ENCODE peak calls at places on chromosomes 11 and 22, in six cellular contexts. One of them, this sample, is unnamed. For H3K4me1, the result is how much of the 10 kb centered on the place peaks cover.

GRCh38 chr11:113675565-113675964 is 30.5 kb downstream of the TMPRSS5 start:
- DNase-seq in IMR-90: no peak
- DNase-seq in body of pancreas: no peak
- DNase-seq in stomach: no peak
- DNase-seq in HCT116: no peak
- DNase-seq in transverse colon: no peak
- DNase-seq in this sample: no peak

GRCh38 chr22:48268771-48269552 is 1506.5 kb downstream of the TBC1D22A start:
- DNase-seq in HCT116: no peak
- DNase-seq in stomach: no peak
- DNase-seq in transverse colon: no peak
- DNase-seq in IMR-90: no peak
- DNase-seq in body of pancreas: no peak
- DNase-seq in this sample: no peak

GRCh38 chr11:12705874-12706273 is 31.7 kb downstream of the TEAD1 start:
- DNase-seq in stomach: no peak
- DNase-seq in transverse colon: no peak
- DNase-seq in HCT116: no peak
- DNase-seq in body of pancreas: no peak
- DNase-seq in IMR-90: no peak
- DNase-seq in this sample: no peak

GRCh38 chr11:43943357-43943930 is 1.0 kb downstream of the C11orf96 start:
- DNase-seq in stomach: no peak
- DNase-seq in HCT116: no peak
- DNase-seq in transverse colon: no peak
- DNase-seq in IMR-90: peak
- DNase-seq in body of pancreas: no peak
- DNase-seq in this sample: peak

GRCh38 chr22:48485144-48486135 is 1342.2 kb downstream of the BRD1 start:
- DNase-seq in HCT116: no peak
- DNase-seq in stomach: no peak
- DNase-seq in IMR-90: no peak
- DNase-seq in body of pancreas: no peak
- DNase-seq in transverse colon: no peak
- DNase-seq in this sample: peak

GRCh38 chr11:71078482-71078881 is 173.9 kb downstream of the SHANK2 start:
- DNase-seq in stomach: no peak
- DNase-seq in HCT116: peak
- DNase-seq in body of pancreas: no peak
- DNase-seq in IMR-90: no peak
- DNase-seq in transverse colon: no peak
- DNase-seq in this sample: no peak

GRCh38 chr11:71210861-71211260 is 41.5 kb downstream of the SHANK2 start:
- DNase-seq in transverse colon: no peak
- DNase-seq in HCT116: no peak
- DNase-seq in IMR-90: no peak
- DNase-seq in stomach: no peak
- DNase-seq in body of pancreas: no peak
- DNase-seq in this sample: peak

GRCh38 chr22:32204211-32204855 is 540 bp downstream of the RFPL2 start:
- DNase-seq in transverse colon: no peak
- DNase-seq in IMR-90: no peak
- DNase-seq in HCT116: no peak
- DNase-seq in stomach: no peak
- DNase-seq in body of pancreas: peak
- DNase-seq in this sample: no peak

GRCh38 chr11:46294365-46295309 is 17.2 kb downstream of the CREB3L1 start:
- DNase-seq in body of pancreas: no peak
- DNase-seq in HCT116: no peak
- DNase-seq in IMR-90: peak
- DNase-seq in transverse colon: no peak
- DNase-seq in stomach: peak
- DNase-seq in this sample: no peak

GRCh38 chr11:20070459-20070858 is 89.8 kb downstream of the DBX1 start:
- DNase-seq in stomach: no peak
- DNase-seq in HCT116: no peak
- DNase-seq in transverse colon: no peak
- DNase-seq in body of pancreas: no peak
- DNase-seq in IMR-90: peak
- DNase-seq in this sample: no peak

GRCh38 chr22:37526376-37526775 is 7.2 kb upstream of the CARD10 start:
- DNase-seq in IMR-90: no peak
- DNase-seq in body of pancreas: no peak
- DNase-seq in transverse colon: no peak
- DNase-seq in stomach: no peak
- DNase-seq in HCT116: no peak
- DNase-seq in this sample: no peak

GRCh38 chr11:115159122-115159665 is 345.0 kb downstream of the CADM1 start:
- DNase-seq in stomach: no peak
- DNase-seq in body of pancreas: no peak
- DNase-seq in HCT116: no peak
- DNase-seq in IMR-90: no peak
- DNase-seq in transverse colon: no peak
- DNase-seq in this sample: no peak

GRCh38 chr11:67282155-67282875 is 6.8 kb upstream of the ANKRD13D start:
- DNase-seq in stomach: no peak
- DNase-seq in IMR-90: no peak
- DNase-seq in transverse colon: peak
- DNase-seq in HCT116: no peak
- DNase-seq in body of pancreas: no peak
- DNase-seq in this sample: peak

GRCh38 chr11:32487270-32487669 is 51.9 kb upstream of the WT1 start:
- DNase-seq in transverse colon: no peak
- DNase-seq in IMR-90: no peak
- DNase-seq in body of pancreas: no peak
- DNase-seq in stomach: no peak
- DNase-seq in HCT116: peak
- DNase-seq in this sample: no peak

GRCh38 chr11:2913029-2913431 is 16.2 kb downstream of the PHLDA2 start:
- DNase-seq in body of pancreas: peak
- DNase-seq in IMR-90: peak
- DNase-seq in transverse colon: no peak
- DNase-seq in stomach: no peak
- DNase-seq in HCT116: no peak
- DNase-seq in this sample: no peak

GRCh38 chr11:112322173-112322813 is 61.6 kb upstream of the PLET1 start:
- DNase-seq in body of pancreas: no peak
- DNase-seq in IMR-90: no peak
- DNase-seq in transverse colon: no peak
- DNase-seq in stomach: no peak
- DNase-seq in HCT116: no peak
- DNase-seq in this sample: no peak

GRCh38 chr11:47510231-47510630 is 42.7 kb downstream of the CELF1 start:
- DNase-seq in IMR-90: peak
- DNase-seq in body of pancreas: no peak
- DNase-seq in transverse colon: no peak
- DNase-seq in stomach: no peak
- DNase-seq in HCT116: no peak
- DNase-seq in this sample: no peak

GRCh38 chr11:70467196-70468085 is 69.1 kb downstream of the CTTN start:
- DNase-seq in transverse colon: peak
- DNase-seq in HCT116: peak
- DNase-seq in IMR-90: peak
- DNase-seq in stomach: peak
- DNase-seq in body of pancreas: peak
- DNase-seq in this sample: peak

GRCh38 chr11:2771758-2772466 is 72.1 kb upstream of the KCNQ1OT1 start:
- DNase-seq in transverse colon: no peak
- DNase-seq in body of pancreas: peak
- DNase-seq in IMR-90: no peak
- DNase-seq in stomach: peak
- DNase-seq in HCT116: no peak
- DNase-seq in this sample: peak

GRCh38 chr11:116052603-116053537 is 548.7 kb upstream of the CADM1 start:
- DNase-seq in HCT116: no peak
- DNase-seq in body of pancreas: no peak
- DNase-seq in transverse colon: no peak
- DNase-seq in stomach: no peak
- DNase-seq in IMR-90: no peak
- DNase-seq in this sample: no peak

GRCh38 chr11:118621071-118621815 is 13.8 kb downstream of the PHLDB1 start:
- DNase-seq in transverse colon: peak
- DNase-seq in stomach: peak
- DNase-seq in HCT116: peak
- DNase-seq in IMR-90: peak
- DNase-seq in body of pancreas: peak
- DNase-seq in this sample: peak
- TF ChIP-seq POLR2A in transverse colon: no peak
- TF ChIP-seq POLR2A in stomach: no peak
- TF ChIP-seq POLR2A in HCT116: peak
- TF ChIP-seq POLR2A in IMR-90: peak
- TF ChIP-seq POLR2A in body of pancreas: no peak
- TF ChIP-seq POLR2A in this sample: no peak

GRCh38 chr22:44242946-44243724 is 62.4 kb downstream of the PARVG start:
- DNase-seq in IMR-90: no peak
- DNase-seq in HCT116: no peak
- DNase-seq in body of pancreas: no peak
- DNase-seq in transverse colon: no peak
- DNase-seq in stomach: peak
- DNase-seq in this sample: no peak

GRCh38 chr22:44245438-44245837 is 64.7 kb downstream of the PARVG start:
- DNase-seq in body of pancreas: no peak
- DNase-seq in HCT116: no peak
- DNase-seq in IMR-90: no peak
- DNase-seq in transverse colon: no peak
- DNase-seq in stomach: peak
- DNase-seq in this sample: no peak

GRCh38 chr22:44245867-44246266 is 65.1 kb downstream of the PARVG start:
- DNase-seq in IMR-90: no peak
- DNase-seq in transverse colon: no peak
- DNase-seq in stomach: peak
- DNase-seq in HCT116: no peak
- DNase-seq in body of pancreas: no peak
- DNase-seq in this sample: no peak

GRCh38 chr22:44244265-44244822 is 63.6 kb downstream of the PARVG start:
- DNase-seq in HCT116: no peak
- DNase-seq in transverse colon: no peak
- DNase-seq in stomach: peak
- DNase-seq in IMR-90: no peak
- DNase-seq in body of pancreas: no peak
- DNase-seq in this sample: no peak

GRCh38 chr22:44243761-44244160 is 63.0 kb downstream of the PARVG start:
- DNase-seq in HCT116: no peak
- DNase-seq in body of pancreas: no peak
- DNase-seq in stomach: peak
- DNase-seq in IMR-90: no peak
- DNase-seq in transverse colon: no peak
- DNase-seq in this sample: no peak
- H3K4me1 ChIP-seq in HCT116: under half
- H3K4me1 ChIP-seq in body of pancreas: under half
- H3K4me1 ChIP-seq in stomach: under half
- H3K4me1 ChIP-seq in IMR-90: under half
- H3K4me1 ChIP-seq in transverse colon: under half
- H3K4me1 ChIP-seq in this sample: under half

GRCh38 chr22:44495629-44496028 is 2.4 kb downstream of the RTL6 start:
- DNase-seq in HCT116: no peak
- DNase-seq in transverse colon: no peak
- DNase-seq in IMR-90: no peak
- DNase-seq in body of pancreas: no peak
- DNase-seq in stomach: no peak
- DNase-seq in this sample: no peak

GRCh38 chr22:44496844-44497217 is 1.2 kb downstream of the RTL6 start:
- DNase-seq in HCT116: no peak
- DNase-seq in stomach: no peak
- DNase-seq in body of pancreas: no peak
- DNase-seq in transverse colon: no peak
- DNase-seq in IMR-90: no peak
- DNase-seq in this sample: no peak

GRCh38 chr22:44496305-44496704 is 1.7 kb downstream of the RTL6 start:
- DNase-seq in transverse colon: no peak
- DNase-seq in body of pancreas: no peak
- DNase-seq in stomach: no peak
- DNase-seq in HCT116: no peak
- DNase-seq in IMR-90: no peak
- DNase-seq in this sample: peak

GRCh38 chr22:44497218-44497903 is 672 bp downstream of the RTL6 start:
- DNase-seq in transverse colon: peak
- DNase-seq in IMR-90: peak
- DNase-seq in body of pancreas: peak
- DNase-seq in HCT116: no peak
- DNase-seq in stomach: no peak
- DNase-seq in this sample: peak

DNA sequence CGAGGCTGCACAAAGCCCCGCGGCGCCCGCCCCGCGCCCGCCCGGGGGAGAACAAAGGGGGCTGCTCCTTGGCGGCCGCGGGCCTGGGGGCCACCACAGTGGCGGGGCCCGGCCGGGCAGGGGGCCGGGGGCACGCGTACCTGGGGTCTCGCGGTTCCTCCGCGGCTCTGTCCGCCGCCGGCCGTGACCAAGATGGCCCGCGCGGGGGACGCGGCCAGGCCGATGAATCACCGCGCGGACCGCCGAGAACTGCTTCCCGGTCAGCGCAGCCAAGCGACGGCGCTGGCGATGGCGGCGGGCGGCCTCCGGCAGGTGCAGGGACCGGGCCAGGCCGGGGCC is at the start of gene RTL6:
- DNase-seq in HCT116: peak
- DNase-seq in transverse colon: no peak
- DNase-seq in stomach: no peak
- DNase-seq in IMR-90: peak
- DNase-seq in body of pancreas: no peak
- DNase-seq in this sample: no peak
- TF ChIP-seq POLR2A in HCT116: peak
- TF ChIP-seq POLR2A in transverse colon: no peak
- TF ChIP-seq POLR2A in stomach: no peak
- TF ChIP-seq POLR2A in IMR-90: peak
- TF ChIP-seq POLR2A in body of pancreas: peak
- TF ChIP-seq POLR2A in this sample: no peak

DNA sequence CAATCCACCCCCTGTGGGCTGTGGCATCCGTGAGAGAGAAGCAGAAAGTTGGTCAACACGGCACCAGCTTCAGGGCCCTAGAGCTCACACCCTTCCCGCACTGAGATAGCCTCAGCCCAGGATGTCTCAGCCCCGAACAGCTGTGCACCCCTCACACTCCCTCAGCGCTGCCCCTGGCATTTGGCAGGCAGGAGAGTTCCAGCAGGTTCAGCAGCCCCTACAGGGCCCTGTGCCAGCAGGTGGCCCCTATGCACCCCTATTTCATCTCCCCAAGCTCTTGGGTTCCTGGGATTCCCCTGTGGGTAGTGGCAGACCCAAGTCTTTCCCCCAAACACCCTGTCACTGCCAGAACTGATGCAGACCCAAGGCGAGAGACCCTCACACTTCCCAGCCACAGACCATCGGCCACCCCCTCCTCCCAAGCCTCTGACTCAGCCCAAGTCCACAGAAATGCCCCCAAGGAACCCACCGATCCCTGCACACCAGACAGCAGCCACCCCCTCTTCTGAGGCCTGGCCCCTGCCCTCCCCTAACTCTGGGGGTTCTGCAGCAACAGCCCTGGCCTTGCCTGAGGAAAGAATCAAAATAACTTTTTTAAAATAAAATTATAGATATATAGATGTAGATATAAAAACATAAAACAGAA is 183.6 kb downstream of the IGLL1 start:
- DNase-seq in HCT116: no peak
- DNase-seq in stomach: no peak
- DNase-seq in IMR-90: no peak
- DNase-seq in transverse colon: no peak
- DNase-seq in body of pancreas: no peak
- DNase-seq in this sample: no peak
- H3K4me1 ChIP-seq in HCT116: under half
- H3K4me1 ChIP-seq in stomach: under half
- H3K4me1 ChIP-seq in IMR-90: under half
- H3K4me1 ChIP-seq in transverse colon: under half
- H3K4me1 ChIP-seq in body of pancreas: under half
- H3K4me1 ChIP-seq in this sample: under half

This sample was measured in spleen.